ENCODE peak calls at places on chromosomes 6 and 20, in four cellular contexts. W is lower leg skin; X is glutamatergic neuron; S is stimulated activated effector memory CD8-positive, alpha-beta T cell treated with anti-CD3 and anti-CD28 coated beads, Interleukin-12 subunit alpha, Interleukin-12 subunit beta, amount 100 ng/mL, for 72 hours. T is an unnamed sample.
A peak's percentile ranks its signal among the peaks of the same experiment; 100 is the strongest.

GRCh38 chr6:71887006-71887743 is 825 bp downstream of the RIMS1 start:
- DNase-seq in X (no peak), W (no peak), S (no peak), T (no peak)

GRCh38 chr6:104705095-104705707 is 154.5 kb downstream of the HACE1 start:
- DNase-seq in S (no peak), W (no peak), X (no peak), T (no peak)

GRCh38 chr6:119575721-119576120 is 226.2 kb upstream of the MAN1A1 start:
- DNase-seq in S (no peak), W (no peak), X (no peak), T (no peak)

GRCh38 chr20:23268792-23269354 is 81.7 kb upstream of the NXT1 start:
- DNase-seq in W (no peak), X (no peak), S (no peak), T (no peak)

GRCh38 chr6:43436577-43437282 is 9.4 kb downstream of the ABCC10 start:
- DNase-seq in S (no peak), X (no peak), W (peak; percentile 59), T (no peak)

GRCh38 chr20:44861547-44862006 is 23.9 kb upstream of the YWHAB start:
- DNase-seq in S (no peak), W (peak; percentile 59), X (no peak), T (no peak)

GRCh38 chr6:111620168-111620567 is 14.5 kb upstream of the TRAF3IP2 start:
- DNase-seq in X (no peak), W (no peak), S (no peak), T (no peak)

GRCh38 chr6:82364087-82365010 is 732 bp downstream of the TPBG start:
- DNase-seq in X (peak; percentile 39), W (peak; percentile 36), S (peak; percentile 3), T (peak; percentile 56)

GRCh38 chr20:25270829-25271251 is 23.0 kb downstream of the PYGB start:
- DNase-seq in X (no peak), W (no peak), S (no peak), T (peak; percentile 2)

GRCh38 chr20:63082308-63082938 is 75.7 kb upstream of the BHLHE23 start:
- DNase-seq in S (no peak), W (no peak), X (peak; percentile 15), T (peak; percentile 11)

GRCh38 chr20:46087161-46087560 is 2.6 kb downstream of the NCOA5 start:
- DNase-seq in S (no peak), X (no peak), W (no peak), T (no peak)

GRCh38 chr6:3696525-3696924 is 55.0 kb downstream of the PXDC1 start:
- DNase-seq in S (no peak), W (no peak), X (peak; percentile 64), T (no peak)

GRCh38 chr6:119067091-119067490 is 11.4 kb downstream of the FAM184A start:
- DNase-seq in W (no peak), X (no peak), S (no peak), T (no peak)

GRCh38 chr6:36202101-36202500 is 5.6 kb downstream of the BRPF3 start:
- DNase-seq in W (no peak), X (no peak), S (no peak), T (no peak)

T was measured in BE2C.